ENCODE peak calls at places on chromosome 3, in seven cellular contexts. G is PC-3, T is SK-N-SH, M is neural progenitor cell, B is OCI-LY7, A is GM23248, K is HCT116. E is an unnamed sample.

GRCh38 chr3:25856902-25857518 is 67.1 kb downstream of the OXSM start:
- DNase-seq in G (peak; percentile 68), M (peak; percentile 46), B (peak; percentile 75), K (peak; percentile 22), T (peak; percentile 59), A (peak; percentile 78), E (peak; percentile 73)

GRCh38 chr3:124381565-124382333 is 348.5 kb upstream of the UMPS start:
- DNase-seq in K (no peak), T (no peak), G (peak; percentile 98), B (no peak), A (peak; percentile 9), M (no peak), E (no peak)

GRCh38 chr3:50480471-50480870 is 23.0 kb downstream of the CACNA2D2 start:
- DNase-seq in G (no peak), K (no peak), A (no peak), M (no peak), T (no peak), B (no peak), E (no peak)

GRCh38 chr3:56917740-56918568 is 116.2 kb upstream of the ARHGEF3 start:
- DNase-seq in T (no peak), K (no peak), M (no peak), A (no peak), B (peak; percentile 95), G (no peak), E (peak; percentile 38)

GRCh38 chr3:107432013-107432515 is 54.8 kb downstream of the CCDC54 start:
- DNase-seq in B (no peak), A (peak; percentile 63), M (peak; percentile 29), K (no peak), G (peak; percentile 33), T (peak; percentile 56), E (peak; percentile 56)

GRCh38 chr3:136196401-136197158 is 445 bp upstream of the MSL2 start:
- DNase-seq in B (peak; percentile 100), G (peak; percentile 98), T (peak; percentile 97), M (peak; percentile 99), K (peak; percentile 99), A (peak; percentile 100), E (peak; percentile 98)

GRCh38 chr3:139934557-139935070 is 371 bp upstream of the CLSTN2 start:
- DNase-seq in M (peak; percentile 85), K (no peak), A (peak; percentile 4), B (no peak), G (no peak), T (peak; percentile 89), E (peak; percentile 92)

GRCh38 chr3:160210799-160211221 is 14.4 kb upstream of the C3orf80 start:
- DNase-seq in A (peak; percentile 87), K (peak; percentile 62), T (no peak), B (no peak), M (no peak), G (peak; percentile 54), E (peak; percentile 55)

GRCh38 chr3:134312072-134312872 is 61.6 kb upstream of the RYK start:
- DNase-seq in M (peak; percentile 56), B (no peak), T (peak; percentile 48), A (peak; percentile 47), K (no peak), G (peak; percentile 27), E (peak; percentile 67)

GRCh38 chr3:142077155-142077858 is 72.0 kb downstream of the TFDP2 start:
- DNase-seq in B (no peak), M (no peak), T (no peak), A (no peak), K (no peak), G (no peak), E (no peak)

GRCh38 chr3:148794357-148794756 is 33.3 kb upstream of the CPB1 start:
- DNase-seq in T (no peak), G (peak; percentile 22), M (no peak), B (no peak), K (no peak), A (no peak), E (no peak)

GRCh38 chr3:41247055-41247454 is 47.8 kb downstream of the CTNNB1 start:
- DNase-seq in G (no peak), T (peak; percentile 22), K (no peak), A (no peak), M (no peak), B (no peak), E (no peak)

GRCh38 chr3:51082363-51082762 is 302.7 kb upstream of the MANF start:
- DNase-seq in B (no peak), G (no peak), K (no peak), M (no peak), A (no peak), T (no peak), E (no peak)

GRCh38 chr3:42979044-42979962 is at the start of gene GASK1A:
- DNase-seq in T (peak; percentile 76), K (no peak), A (peak; percentile 59), M (peak; percentile 74), B (no peak), G (peak; percentile 53), E (peak; percentile 89)

GRCh38 chr3:42116466-42116865 is 25.3 kb downstream of the TRAK1 start:
- DNase-seq in B (no peak), M (no peak), G (no peak), A (peak; percentile 64), K (no peak), T (no peak), E (no peak)

DNA sequence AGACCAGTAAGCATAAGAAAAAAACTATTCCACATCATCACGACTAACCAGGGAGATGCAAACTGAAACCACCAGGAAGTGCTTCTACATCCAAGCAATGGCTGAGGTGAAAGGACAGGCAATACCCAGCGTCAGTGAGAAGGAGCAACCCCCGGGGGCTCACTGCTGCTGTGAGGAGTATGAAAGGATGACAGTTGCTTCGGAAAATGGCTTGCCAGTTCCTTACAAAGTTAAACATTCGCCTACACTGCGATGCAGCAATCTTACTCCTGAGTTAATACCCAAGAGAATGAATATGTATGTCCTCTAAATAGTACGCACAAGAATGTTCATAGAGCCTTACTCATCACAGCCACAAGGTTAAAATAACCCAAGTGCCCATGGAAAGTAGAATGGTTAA is 13.3 kb upstream of the PLXNA1 start:
- DNase-seq in A (peak; percentile 31), B (no peak), T (no peak), G (no peak), M (no peak), K (no peak), E (no peak)
- TF ChIP-seq EZH2phosphoT487 in A (no peak), B (no peak), T (no peak), G (no peak), M (no peak), K (no peak), E (no peak)

DNA sequence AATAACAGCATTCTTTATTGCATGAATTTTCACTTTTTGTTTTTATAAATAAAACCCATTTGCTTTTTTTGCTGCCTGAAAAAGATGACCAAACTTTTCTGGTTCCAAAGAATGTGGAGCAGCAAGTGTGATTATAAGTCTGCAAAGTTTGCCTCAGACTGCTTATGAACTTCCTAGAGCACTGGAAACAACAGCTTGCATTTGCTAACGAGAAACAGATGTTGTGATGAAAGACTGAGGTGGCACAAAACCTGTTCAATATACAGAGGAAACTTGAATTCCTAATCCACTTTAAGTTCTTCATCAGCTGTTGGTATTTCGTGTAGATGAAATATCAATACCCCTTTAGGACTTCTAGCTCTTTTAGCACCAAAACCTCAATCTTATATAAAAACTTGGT is 9.3 kb downstream of the ZPLD1 start:
- DNase-seq in A (peak; percentile 42), G (no peak), T (peak; percentile 20), K (no peak), B (no peak), M (no peak), E (no peak)
- H3K27ac ChIP-seq in A (no peak overlapping the region), G (no peak overlapping the region), T (peak overlapping the region; percentile 43), K (no peak overlapping the region), B (no peak overlapping the region), M (no peak overlapping the region), E (no peak overlapping the region)

DNA sequence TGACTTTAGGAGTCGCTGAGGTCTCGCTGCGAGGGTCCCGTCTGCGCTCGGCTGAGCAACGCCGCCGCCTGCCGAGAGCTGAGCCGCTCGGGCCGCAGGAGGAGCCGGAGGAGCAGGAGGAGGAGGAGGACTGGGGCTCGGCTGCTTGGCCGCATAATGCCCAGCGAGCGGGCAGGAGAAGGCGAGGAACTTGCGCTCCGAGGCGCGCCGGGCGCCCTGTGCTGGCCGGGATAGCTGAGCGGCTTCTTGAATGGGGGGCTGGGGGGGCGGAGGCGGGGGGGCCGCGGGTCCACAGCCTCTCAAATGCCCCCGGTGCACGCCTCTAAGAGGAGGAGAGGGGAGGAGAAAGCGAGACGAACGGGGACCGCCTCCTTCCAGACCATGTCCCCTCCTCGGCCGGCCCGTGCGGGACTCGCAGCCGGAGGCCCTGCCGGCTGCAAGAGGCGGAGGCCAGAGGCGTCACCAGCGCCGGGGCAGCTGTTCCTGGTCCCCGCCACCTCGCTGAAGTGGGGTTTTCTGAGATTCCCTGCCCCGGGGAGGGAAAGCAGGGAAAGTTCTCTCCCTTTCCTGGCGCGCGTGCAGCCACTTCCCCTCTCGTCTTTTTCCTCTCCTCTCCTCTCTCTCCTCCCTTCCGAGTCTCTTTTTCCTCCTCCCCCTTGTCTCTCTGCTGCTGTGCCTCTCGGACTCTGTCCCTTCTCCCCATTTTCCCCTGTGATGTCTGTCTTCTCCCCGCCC is at the start of gene ADAMTS9:
- DNase-seq in A (peak; percentile 84), B (no peak), G (no peak), T (peak; percentile 90), K (no peak), M (peak; percentile 92), E (peak; percentile 78)
- TF ChIP-seq EZH2phosphoT487 in A (no peak), B (no peak), G (no peak), T (no peak), K (no peak), M (peak; percentile 27), E (no peak)

DNA sequence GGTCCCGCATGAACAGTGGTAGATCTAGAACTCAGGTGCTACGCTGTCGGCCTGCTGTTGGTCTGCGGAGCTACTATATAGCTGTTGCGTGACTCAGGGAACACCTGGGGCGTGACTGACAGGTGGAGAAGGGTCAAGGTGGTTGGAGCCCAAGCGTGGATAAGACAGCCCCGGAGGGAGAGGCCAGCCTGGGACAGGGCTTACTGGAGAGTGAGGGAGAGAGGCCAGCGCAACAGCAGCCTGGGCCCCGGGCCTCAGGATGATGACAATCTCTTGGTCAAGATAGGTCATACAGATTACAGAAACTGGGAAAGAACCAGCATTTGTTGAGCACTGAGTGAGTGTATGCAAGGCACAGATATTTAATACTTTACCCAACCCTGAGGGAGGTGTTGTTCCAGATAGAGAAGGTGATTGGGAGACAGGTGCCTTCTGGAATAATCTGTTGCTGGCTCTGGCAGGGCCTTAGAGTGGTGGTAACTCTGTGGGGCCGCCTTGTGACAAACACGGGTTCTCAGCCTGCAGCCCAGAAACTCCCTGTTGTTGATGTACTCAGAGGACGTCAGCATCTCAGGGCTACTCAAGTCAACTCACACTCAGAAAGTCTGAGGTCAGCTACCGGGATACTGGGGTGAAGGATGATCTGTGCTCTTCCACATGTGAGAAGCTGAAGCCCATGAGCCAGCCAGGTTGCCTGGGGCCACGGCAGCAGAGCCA is 265.4 kb upstream of the HES1 start:
- DNase-seq in B (no peak), K (no peak), A (no peak), M (no peak), T (no peak), G (peak; percentile 48), E (peak; percentile 20)
- H3K27ac ChIP-seq in B (no peak overlapping the region), K (peak overlapping the region; percentile 58), A (no peak overlapping the region), M (no peak overlapping the region), T (no peak overlapping the region), G (peak overlapping the region; percentile 73), E (no peak overlapping the region)

E was measured in GM23338.